ENCODE peak calls at places on chromosomes 7 and 10, in nine cellular contexts. O is upper lobe of right lung, A is esophagus muscularis mucosa, H is transverse colon, G is PC-9, V is A549, M is body of pancreas, Y is left ventricle myocardium inferior, P is adrenal gland. T is an unnamed sample.

GRCh38 chr7:142459557-142459963 is 201.7 kb upstream of the PRSS58 start:
- DNase-seq in Y (no peak), H (peak; percentile 19), A (no peak), P (no peak), M (peak; percentile 45), O (no peak), V (peak; percentile 30), G (peak; percentile 96), T (peak; percentile 11)

GRCh38 chr10:30384791-30385201 is 35.7 kb upstream of the MTPAP start:
- DNase-seq in A (no peak), M (no peak), H (no peak), G (peak; percentile 44), V (peak; percentile 58), Y (no peak), O (peak; percentile 54), P (no peak), T (no peak)

GRCh38 chr7:81111358-81111757 is 192.5 kb upstream of the SEMA3C start:
- DNase-seq in A (no peak), P (no peak), V (no peak), G (peak; percentile 47), O (no peak), M (no peak), H (no peak), Y (no peak), T (no peak)

GRCh38 chr10:3067045-3067858 is at the start of gene PFKP:
- DNase-seq in A (no peak), Y (peak; percentile 50), V (no peak), P (peak; percentile 36), O (no peak), H (peak; percentile 58), M (no peak), G (no peak), T (peak; percentile 53)

GRCh38 chr7:44811093-44811492 is 14.6 kb downstream of the PPIA start:
- DNase-seq in G (peak; percentile 84), H (no peak), M (no peak), P (no peak), Y (no peak), A (no peak), V (no peak), O (no peak), T (no peak)

GRCh38 chr10:79053081-79053434 is 15.7 kb upstream of the ZMIZ1 start:
- DNase-seq in G (no peak), V (no peak), P (no peak), O (no peak), H (no peak), M (peak; percentile 0), A (no peak), Y (no peak), T (no peak)

GRCh38 chr7:40299097-40299496 is 164.3 kb downstream of the SUGCT start:
- DNase-seq in P (no peak), G (no peak), M (no peak), Y (no peak), H (no peak), V (no peak), O (no peak), A (no peak), T (no peak)

GRCh38 chr7:143487566-143487965 is 9.9 kb downstream of the TAS2R41 start:
- DNase-seq in M (peak; percentile 71), Y (peak; percentile 59), O (peak; percentile 67), H (peak; percentile 59), G (no peak), P (peak; percentile 43), V (no peak), A (no peak), T (peak; percentile 14)

GRCh38 chr7:128361463-128362441 is at the start of gene PRRT4:
- DNase-seq in P (no peak), V (peak; percentile 63), M (peak; percentile 31), O (peak; percentile 68), G (no peak), Y (peak; percentile 43), H (peak; percentile 27), A (no peak), T (no peak)

GRCh38 chr10:125125951-125126735 is 34.2 kb downstream of the CTBP2 start:
- DNase-seq in P (no peak), V (no peak), H (no peak), M (no peak), A (no peak), O (peak; percentile 59), Y (no peak), G (no peak), T (no peak)

GRCh38 chr7:85000973-85001372 is 185.9 kb downstream of the SEMA3D start:
- DNase-seq in G (no peak), Y (no peak), H (no peak), M (no peak), O (no peak), V (no peak), P (no peak), A (no peak), T (no peak)

GRCh38 chr7:112515989-112516388 is 35.2 kb downstream of the LSMEM1 start:
- DNase-seq in O (no peak), G (no peak), V (no peak), H (no peak), M (no peak), A (no peak), P (no peak), Y (no peak), T (no peak)

GRCh38 chr7:107063245-107064120 is 19.0 kb downstream of the PRKAR2B start:
- DNase-seq in V (no peak), A (no peak), O (no peak), M (no peak), G (no peak), Y (no peak), H (no peak), P (no peak), T (no peak)
- H3K27ac ChIP-seq in V (no peak overlapping the region), A (peak overlapping the region; percentile 60), O (no peak overlapping the region), M (no peak overlapping the region), G (no peak overlapping the region), Y (no peak overlapping the region), H (peak overlapping the region; percentile 48), P (peak overlapping the region; percentile 11), T (peak overlapping the region; percentile 10)

DNA sequence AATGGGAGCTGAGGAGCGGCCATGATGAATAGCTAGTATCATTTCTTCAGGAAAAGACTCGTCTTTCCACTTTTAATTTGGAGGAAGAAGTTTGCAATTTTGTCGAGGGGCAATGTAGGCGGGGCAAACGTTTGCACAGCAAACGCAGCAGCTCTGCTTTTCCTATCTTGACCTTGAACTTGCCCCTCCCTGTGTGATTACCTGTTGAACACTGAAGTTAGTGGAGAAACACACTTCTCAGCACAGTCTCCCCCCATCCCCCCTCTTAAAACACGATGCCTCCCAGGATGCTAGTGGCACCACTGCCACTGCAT is 178 bp upstream of the EPDR1 start:
- DNase-seq in Y (no peak), A (no peak), V (no peak), O (no peak), G (no peak), H (no peak), P (no peak), M (no peak), T (no peak)
- TF ChIP-seq CTCF in Y (no peak), A (no peak), V (no peak), O (no peak), G (no peak), H (peak; percentile 31), P (peak; percentile 15), M (peak; percentile 58), T (no peak)

GRCh38 chr10:121526801-121527221 is 71.4 kb downstream of the FGFR2 start:
- DNase-seq in P (no peak), G (no peak), H (no peak), O (no peak), Y (no peak), M (no peak), A (no peak), V (no peak), T (no peak)
- H3K27ac ChIP-seq in P (no peak overlapping the region), G (no peak overlapping the region), H (peak overlapping the region; percentile 75), O (no peak overlapping the region), Y (no peak overlapping the region), M (no peak overlapping the region), A (peak overlapping the region; percentile 71), V (no peak overlapping the region), T (no peak overlapping the region)

GRCh38 chr7:48148311-48148710 is 22.9 kb upstream of the ABCA13 start:
- DNase-seq in Y (no peak), M (no peak), P (no peak), O (no peak), H (peak; percentile 11), A (no peak), V (no peak), G (no peak), T (no peak)

GRCh38 chr7:48144291-48144768 is 26.9 kb upstream of the ABCA13 start:
- DNase-seq in P (no peak), H (peak; percentile 55), V (no peak), A (no peak), M (peak; percentile 66), G (peak; percentile 92), O (no peak), Y (no peak), T (no peak)

GRCh38 chr7:48147078-48147591 is 24.1 kb upstream of the ABCA13 start:
- DNase-seq in G (no peak), V (no peak), Y (no peak), H (peak; percentile 54), P (no peak), O (no peak), A (no peak), M (no peak), T (no peak)

GRCh38 chr7:48150086-48150485 is 21.2 kb upstream of the ABCA13 start:
- DNase-seq in G (no peak), P (no peak), V (no peak), O (no peak), Y (no peak), M (no peak), H (no peak), A (no peak), T (no peak)

DNA sequence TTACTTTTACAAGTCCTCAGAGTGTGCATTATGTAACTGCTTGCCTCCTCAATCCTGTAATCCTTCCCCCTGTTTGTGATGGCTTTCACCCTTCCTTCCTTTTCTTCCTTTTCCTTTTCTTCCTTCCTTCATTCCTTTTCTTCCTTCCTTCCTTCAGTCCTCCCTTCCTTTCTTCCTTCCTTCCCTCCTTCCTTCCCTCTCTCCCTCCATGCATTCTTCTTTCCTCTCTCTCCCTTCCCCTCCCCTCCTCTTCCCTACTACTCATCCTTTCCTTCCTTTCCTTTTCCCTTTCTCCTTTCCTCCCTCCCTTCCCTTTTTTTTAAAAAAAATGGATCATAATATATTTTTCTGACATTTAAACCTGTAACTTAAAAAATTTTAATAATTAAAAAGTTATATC is 22.2 kb upstream of the ABCA13 start:
- DNase-seq in A (no peak), H (no peak), O (no peak), Y (no peak), G (no peak), P (no peak), M (no peak), V (no peak), T (no peak)
- TF ChIP-seq CTCF in A (no peak), H (no peak), O (no peak), Y (no peak), G (no peak), P (no peak), M (no peak), V (no peak), T (no peak)

GRCh38 chr10:132065491-132066105 is at the start of gene JAKMIP3:
- DNase-seq in P (peak; percentile 61), M (peak; percentile 68), V (peak; percentile 83), H (peak; percentile 32), A (no peak), O (peak; percentile 64), G (peak; percentile 85), Y (no peak), T (peak; percentile 62)
- H3K27ac ChIP-seq in P (peak within 1 kb of the TSS; percentile 68), M (no peak within 1 kb of the TSS), V (peak within 1 kb of the TSS; percentile 92), H (peak within 1 kb of the TSS; percentile 83), A (peak within 1 kb of the TSS; percentile 82), O (no peak within 1 kb of the TSS), G (peak within 1 kb of the TSS; percentile 77), Y (peak within 1 kb of the TSS; percentile 84), T (peak within 1 kb of the TSS; percentile 81)

GRCh38 chr7:100016209-100016901 is 959 bp downstream of the ZKSCAN1 start:
- DNase-seq in O (no peak), G (no peak), P (no peak), Y (no peak), M (no peak), A (no peak), H (peak; percentile 47), V (no peak), T (peak; percentile 49)
- TF ChIP-seq CTCF in O (no peak), G (no peak), P (no peak), Y (no peak), M (no peak), A (no peak), H (no peak), V (no peak), T (no peak)